ENCODE peak calls at places on chromosomes 12 and 14, in six cellular contexts. Z, P, N, Q, C and B are unnamed samples.

GRCh38 chr12:85603556-85603955 is 232.7 kb downstream of the RASSF9 start:
- DNase-seq in Z (no peak), P (no peak), N (no peak), Q (no peak), C (no peak), B (no peak)

GRCh38 chr12:119589087-119589486 is 4.5 kb upstream of the TMEM233 start:
- DNase-seq in Z (no peak), P (no peak), N (no peak), Q (no peak), C (no peak), B (no peak)

GRCh38 chr14:61719344-61720301 is 24.3 kb downstream of the HIF1A start:
- DNase-seq in Z (no peak), P (no peak), N (no peak), Q (no peak), C (no peak), B (no peak)

GRCh38 chr14:56666294-56666693 is 86.7 kb downstream of the TMEM260 start:
- DNase-seq in Z (no peak), P (peak; percentile 61), N (no peak), Q (no peak), C (no peak), B (no peak)

GRCh38 chr12:123134265-123134664 is 16.6 kb downstream of the PITPNM2 start:
- DNase-seq in Z (no peak), P (no peak), N (no peak), Q (no peak), C (no peak), B (no peak)

GRCh38 chr12:95922231-95922630 is 20.2 kb downstream of the CCDC38 start:
- DNase-seq in Z (no peak), P (no peak), N (no peak), Q (no peak), C (no peak), B (no peak)

GRCh38 chr14:21940887-21941855 is 267.6 kb upstream of the OR4E1 start:
- DNase-seq in Z (no peak), P (peak; percentile 76), N (peak; percentile 31), Q (no peak), C (no peak), B (no peak)

GRCh38 chr14:102908766-102909455 is 13.6 kb upstream of the AMN start:
- DNase-seq in Z (no peak), P (no peak), N (no peak), Q (no peak), C (no peak), B (no peak)

GRCh38 chr14:64761441-64762043 is 57.3 kb downstream of the PLEKHG3 start:
- DNase-seq in Z (no peak), P (no peak), N (no peak), Q (no peak), C (no peak), B (no peak)

GRCh38 chr12:51938744-51939143 is 12.8 kb upstream of the ACVR1B start:
- DNase-seq in Z (no peak), P (peak; percentile 50), N (no peak), Q (no peak), C (no peak), B (peak; percentile 18)

GRCh38 chr14:57657487-57657886 is 163.8 kb upstream of the CCDC198 start:
- DNase-seq in Z (no peak), P (no peak), N (no peak), Q (no peak), C (no peak), B (no peak)

GRCh38 chr14:57871487-57872080 is 5.7 kb upstream of the SLC35F4 start:
- DNase-seq in Z (peak; percentile 25), P (peak; percentile 78), N (no peak), Q (no peak), C (peak; percentile 10), B (no peak)

GRCh38 chr12:132359551-132359950 is 30.2 kb upstream of the GALNT9 start:
- DNase-seq in Z (no peak), P (no peak), N (no peak), Q (no peak), C (no peak), B (no peak)

GRCh38 chr12:92987846-92988621 is 58.9 kb upstream of the EEA1 start:
- DNase-seq in Z (no peak), P (peak; percentile 91), N (peak; percentile 33), Q (peak; percentile 25), C (no peak), B (peak; percentile 77)

GRCh38 chr14:20278414-20278813 is 27.3 kb downstream of the TTC5 start:
- DNase-seq in Z (no peak), P (no peak), N (no peak), Q (no peak), C (no peak), B (no peak)

GRCh38 chr12:12072064-12072760 is 1.5 kb downstream of the BCL2L14 start:
- DNase-seq in Z (no peak), P (peak; percentile 78), N (peak; percentile 46), Q (no peak), C (no peak), B (no peak)

GRCh38 chr12:52975820-52976573 is 27.1 kb downstream of the KRT18 start:
- DNase-seq in Z (no peak), P (peak; percentile 95), N (no peak), Q (no peak), C (peak; percentile 16), B (no peak)

GRCh38 chr12:14910090-14910915 is 24.6 kb upstream of the MGP start:
- DNase-seq in Z (no peak), P (no peak), N (no peak), Q (no peak), C (no peak), B (no peak)

GRCh38 chr12:128994869-128995268 is 141.6 kb downstream of the GLT1D1 start:
- DNase-seq in Z (no peak), P (no peak), N (no peak), Q (no peak), C (peak; percentile 5), B (no peak)

GRCh38 chr14:73237786-73238261 is 518 bp downstream of the PAPLN start:
- DNase-seq in Z (no peak), P (peak; percentile 72), N (no peak), Q (no peak), C (no peak), B (no peak)

GRCh38 chr12:18391136-18391535 is 129.8 kb downstream of the PIK3C2G start:
- DNase-seq in Z (no peak), P (no peak), N (no peak), Q (no peak), C (no peak), B (no peak)

GRCh38 chr12:52925717-52926595 is 21.1 kb upstream of the KRT8 start:
- DNase-seq in Z (no peak), P (peak; percentile 75), N (no peak), Q (no peak), C (peak; percentile 72), B (no peak)

GRCh38 chr12:79448816-79449215 is 241.9 kb downstream of the PAWR start:
- DNase-seq in Z (no peak), P (no peak), N (no peak), Q (no peak), C (no peak), B (peak; percentile 30)

GRCh38 chr14:37697489-37698121 is 102.2 kb downstream of the TTC6 start:
- DNase-seq in Z (no peak), P (no peak), N (no peak), Q (no peak), C (no peak), B (no peak)

GRCh38 chr12:9363145-9363544 is 154.9 kb upstream of the PZP start:
- DNase-seq in Z (no peak), P (peak; percentile 57), N (no peak), Q (no peak), C (no peak), B (no peak)

GRCh38 chr12:41441180-41441579 is 253.1 kb downstream of the PDZRN4 start:
- DNase-seq in Z (no peak), P (no peak), N (no peak), Q (no peak), C (no peak), B (no peak)

GRCh38 chr14:68796418-68797101 is 3.7 kb upstream of the ZFP36L1 start:
- DNase-seq in Z (no peak), P (peak; percentile 69), N (no peak), Q (no peak), C (no peak), B (peak; percentile 14)

GRCh38 chr14:102046337-102047278 is 40.2 kb downstream of the HSP90AA1 start:
- DNase-seq in Z (no peak), P (peak; percentile 98), N (no peak), Q (peak; percentile 84), C (peak; percentile 17), B (peak; percentile 93)

GRCh38 chr14:77641207-77641533 is 24.7 kb upstream of the SPTLC2 start:
- DNase-seq in Z (no peak), P (no peak), N (no peak), Q (no peak), C (no peak), B (peak; percentile 7)

GRCh38 chr14:22131749-22132476 is 457.1 kb downstream of the DAD1 start:
- DNase-seq in Z (no peak), P (peak; percentile 81), N (no peak), Q (no peak), C (no peak), B (no peak)

GRCh38 chr12:30329281-30329680 is 366.4 kb downstream of the IPO8 start:
- DNase-seq in Z (no peak), P (no peak), N (no peak), Q (no peak), C (no peak), B (no peak)

GRCh38 chr14:47040490-47040889 is 388.9 kb upstream of the RPL10L start:
- DNase-seq in Z (no peak), P (peak; percentile 54), N (no peak), Q (no peak), C (no peak), B (no peak)